ENCODE peak calls at places on chromosomes 5 and 9, in four cellular contexts. One of them, this sample, is unnamed. For H3K4me1, the result is how much of the 10 kb centered on the place peaks cover.

GRCh38 chr5:41763096-41763495 is 107.1 kb downstream of the OXCT1 start:
- DNase-seq in HCT116: no peak
- DNase-seq in breast epithelium: no peak
- DNase-seq in SK-N-SH: no peak
- DNase-seq in this sample: no peak

GRCh38 chr5:74934949-74935751 is 69.0 kb upstream of the FAM169A start:
- DNase-seq in SK-N-SH: no peak
- DNase-seq in breast epithelium: no peak
- DNase-seq in HCT116: peak
- DNase-seq in this sample: no peak

GRCh38 chr9:115524467-115525059 is 406.6 kb upstream of the TNC start:
- DNase-seq in SK-N-SH: peak
- DNase-seq in breast epithelium: no peak
- DNase-seq in HCT116: peak
- DNase-seq in this sample: no peak

GRCh38 chr5:139181835-139182452 is 16.2 kb downstream of the SIL1 start:
- DNase-seq in SK-N-SH: no peak
- DNase-seq in HCT116: peak
- DNase-seq in breast epithelium: peak
- DNase-seq in this sample: peak

GRCh38 chr5:1963941-1964451 is 81.3 kb upstream of the IRX4 start:
- DNase-seq in SK-N-SH: no peak
- DNase-seq in HCT116: no peak
- DNase-seq in breast epithelium: no peak
- DNase-seq in this sample: no peak

GRCh38 chr9:69036799-69037198 is 1.2 kb downstream of the FXN start:
- DNase-seq in breast epithelium: no peak
- DNase-seq in HCT116: no peak
- DNase-seq in SK-N-SH: no peak
- DNase-seq in this sample: no peak

GRCh38 chr5:78587775-78588291 is 60.7 kb downstream of the LHFPL2 start:
- DNase-seq in SK-N-SH: peak
- DNase-seq in breast epithelium: no peak
- DNase-seq in HCT116: no peak
- DNase-seq in this sample: no peak

GRCh38 chr9:131257266-131258025 is 18.9 kb downstream of the FAM78A start:
- DNase-seq in breast epithelium: no peak
- DNase-seq in SK-N-SH: no peak
- DNase-seq in HCT116: no peak
- DNase-seq in this sample: no peak

GRCh38 chr5:38731461-38731860 is 114.4 kb upstream of the OSMR start:
- DNase-seq in breast epithelium: no peak
- DNase-seq in SK-N-SH: no peak
- DNase-seq in HCT116: no peak
- DNase-seq in this sample: no peak

GRCh38 chr5:142357469-142358090 is 32.8 kb upstream of the SPRY4 start:
- DNase-seq in breast epithelium: no peak
- DNase-seq in HCT116: no peak
- DNase-seq in SK-N-SH: no peak
- DNase-seq in this sample: peak

GRCh38 chr9:126113756-126114408 is 212.7 kb upstream of the MVB12B start:
- DNase-seq in HCT116: no peak
- DNase-seq in SK-N-SH: no peak
- DNase-seq in breast epithelium: no peak
- DNase-seq in this sample: peak

GRCh38 chr5:2695200-2695891 is 56.1 kb downstream of the IRX2 start:
- DNase-seq in HCT116: no peak
- DNase-seq in SK-N-SH: no peak
- DNase-seq in breast epithelium: peak
- DNase-seq in this sample: peak

GRCh38 chr5:9507974-9508373 is 37.9 kb downstream of the SEMA5A start:
- DNase-seq in SK-N-SH: no peak
- DNase-seq in HCT116: no peak
- DNase-seq in breast epithelium: no peak
- DNase-seq in this sample: no peak

GRCh38 chr5:2651116-2651515 is 100.4 kb downstream of the IRX2 start:
- DNase-seq in HCT116: no peak
- DNase-seq in SK-N-SH: no peak
- DNase-seq in breast epithelium: no peak
- DNase-seq in this sample: no peak

GRCh38 chr9:17926246-17926645 is 347.4 kb downstream of the SH3GL2 start:
- DNase-seq in breast epithelium: no peak
- DNase-seq in SK-N-SH: no peak
- DNase-seq in HCT116: no peak
- DNase-seq in this sample: no peak

GRCh38 chr5:96934291-96934694 is 1.6 kb upstream of the LNPEP start:
- DNase-seq in breast epithelium: no peak
- DNase-seq in SK-N-SH: no peak
- DNase-seq in HCT116: no peak
- DNase-seq in this sample: no peak

GRCh38 chr9:90044263-90044662 is 439.5 kb downstream of the GADD45G start:
- DNase-seq in HCT116: no peak
- DNase-seq in SK-N-SH: no peak
- DNase-seq in breast epithelium: no peak
- DNase-seq in this sample: no peak

GRCh38 chr9:123562844-123563346 is 206.9 kb downstream of the CRB2 start:
- DNase-seq in HCT116: no peak
- DNase-seq in SK-N-SH: no peak
- DNase-seq in breast epithelium: no peak
- DNase-seq in this sample: peak

GRCh38 chr9:3534614-3535404 is 9.0 kb upstream of the RFX3 start:
- DNase-seq in SK-N-SH: no peak
- DNase-seq in HCT116: no peak
- DNase-seq in breast epithelium: no peak
- DNase-seq in this sample: no peak

DNA sequence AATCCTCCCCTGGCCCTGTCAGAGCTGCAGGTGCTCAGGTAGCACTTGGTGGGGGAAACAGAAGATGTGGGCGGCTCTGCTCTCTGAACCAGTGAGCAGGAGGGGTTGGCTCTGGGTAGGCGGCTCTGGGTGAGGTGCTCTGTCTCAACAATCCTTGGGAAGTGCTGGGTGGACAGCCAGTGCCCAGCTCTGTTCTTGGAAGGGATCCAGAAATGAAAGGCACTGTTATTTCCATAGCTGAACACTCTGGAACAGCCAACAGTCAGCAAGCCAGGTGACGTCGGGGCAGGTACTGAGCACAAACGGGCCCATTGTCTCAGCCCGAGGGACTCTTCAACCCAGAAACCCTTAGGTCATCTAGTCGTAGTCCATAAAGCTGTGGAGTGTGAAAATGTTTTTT is 36.3 kb downstream of the OLFM1 start:
- DNase-seq in HCT116: no peak
- DNase-seq in SK-N-SH: peak
- DNase-seq in breast epithelium: no peak
- DNase-seq in this sample: no peak
- H3K4me1 ChIP-seq in HCT116: under half
- H3K4me1 ChIP-seq in SK-N-SH: under half
- H3K4me1 ChIP-seq in breast epithelium: under half
- H3K4me1 ChIP-seq in this sample: under half

DNA sequence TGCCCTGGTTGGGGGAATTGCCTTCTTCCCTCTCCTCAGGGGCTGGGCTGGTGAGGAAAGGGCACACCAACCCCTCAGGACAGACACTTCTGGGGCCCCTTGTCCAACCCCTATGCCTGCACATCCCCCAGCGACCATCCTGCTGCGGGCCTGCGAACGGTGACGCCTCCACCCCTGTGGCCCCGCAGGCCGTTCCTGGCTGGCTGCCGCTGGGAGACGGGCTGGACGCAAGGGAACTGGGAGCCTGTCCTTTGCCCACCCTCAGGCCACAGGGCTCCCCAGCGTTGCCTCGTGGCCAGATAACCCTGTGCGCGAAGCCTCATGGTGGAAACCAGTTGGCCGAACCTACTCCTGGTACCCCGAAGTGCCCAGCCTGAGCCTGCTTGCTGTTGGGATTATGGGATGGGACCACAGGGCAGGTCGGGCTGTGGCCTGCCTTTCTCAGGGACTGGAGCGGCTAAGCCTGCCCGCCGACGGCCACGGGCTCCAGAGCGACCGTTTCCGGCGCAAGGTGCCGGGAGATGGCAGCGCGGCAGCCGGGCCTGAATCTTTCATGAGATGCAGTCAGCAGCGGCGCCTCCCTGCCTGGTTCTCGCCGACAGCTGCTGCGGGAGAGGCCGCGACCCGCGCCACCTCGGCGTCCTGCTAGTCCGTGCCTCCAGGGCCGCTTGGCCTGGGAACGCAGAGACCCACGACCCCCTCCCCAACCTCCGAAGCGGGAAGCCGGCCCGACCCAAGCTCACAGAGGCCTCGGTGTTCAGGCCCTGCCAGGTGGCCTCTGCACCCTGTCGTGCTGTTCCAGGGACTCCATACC is 6.5 kb upstream of the PITX1 start:
- DNase-seq in SK-N-SH: peak
- DNase-seq in HCT116: no peak
- DNase-seq in breast epithelium: no peak
- DNase-seq in this sample: no peak
- TF ChIP-seq POLR2AphosphoS5 in SK-N-SH: no peak
- TF ChIP-seq POLR2AphosphoS5 in HCT116: no peak
- TF ChIP-seq POLR2AphosphoS5 in breast epithelium: no peak
- TF ChIP-seq POLR2AphosphoS5 in this sample: no peak

DNA sequence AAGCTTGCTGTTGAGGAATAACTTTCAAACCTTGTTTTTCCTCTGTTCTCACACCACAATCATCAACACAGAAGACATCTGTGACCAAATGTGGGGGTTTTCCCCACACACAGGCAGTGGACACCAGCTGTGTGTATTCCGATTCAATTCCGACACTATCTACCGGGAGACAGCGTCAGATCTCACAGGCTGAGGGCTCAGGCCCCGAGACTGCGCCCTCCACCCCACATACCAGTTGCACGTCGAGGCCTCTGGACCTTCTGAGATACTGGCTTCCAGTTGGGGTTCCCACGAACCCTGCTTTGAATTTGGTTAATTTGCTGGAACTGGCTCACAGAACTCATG is 41.3 kb downstream of the STK10 start:
- DNase-seq in HCT116: no peak
- DNase-seq in SK-N-SH: no peak
- DNase-seq in breast epithelium: no peak
- DNase-seq in this sample: no peak
- H3K4me1 ChIP-seq in HCT116: under half
- H3K4me1 ChIP-seq in SK-N-SH: under half
- H3K4me1 ChIP-seq in breast epithelium: under half
- H3K4me1 ChIP-seq in this sample: under half

DNA sequence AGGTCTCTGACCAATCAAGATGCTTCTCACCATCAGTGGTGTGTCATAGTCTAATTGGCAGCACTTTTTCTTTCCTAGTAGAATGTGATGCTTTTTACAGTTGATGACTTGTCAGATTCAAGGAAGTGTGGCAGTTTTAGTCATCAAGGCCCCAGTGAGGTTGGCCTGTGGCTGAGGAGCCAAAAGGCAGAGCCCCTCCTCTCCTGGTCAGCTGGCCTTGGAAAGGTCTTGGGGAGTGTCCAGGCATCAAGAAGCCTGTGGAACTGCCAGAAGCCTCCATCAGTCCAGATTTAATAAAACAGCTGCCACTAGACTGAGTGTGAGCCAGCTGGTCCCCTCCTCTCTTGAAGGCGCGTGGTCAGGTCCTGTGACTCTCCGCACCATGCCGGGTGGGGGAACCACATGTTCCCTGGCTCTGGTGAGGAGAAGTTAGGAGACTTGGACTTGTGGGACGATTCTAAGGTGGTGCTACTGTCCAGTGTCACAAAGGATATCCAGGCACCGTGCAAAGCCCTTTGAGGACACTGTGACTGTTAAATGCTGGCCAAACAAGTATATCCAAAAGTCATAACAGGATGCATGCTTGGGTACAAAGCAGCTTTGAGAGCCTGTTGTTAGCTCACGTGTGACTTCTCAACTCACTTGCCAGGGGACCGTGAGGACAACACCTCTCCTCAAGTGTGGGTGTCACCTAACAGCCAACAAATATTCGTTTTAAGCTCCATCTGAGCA is 6.1 kb upstream of the ANGPTL2 start:
- DNase-seq in SK-N-SH: no peak
- DNase-seq in breast epithelium: no peak
- DNase-seq in HCT116: no peak
- DNase-seq in this sample: peak
- TF ChIP-seq POLR2AphosphoS5 in SK-N-SH: no peak
- TF ChIP-seq POLR2AphosphoS5 in breast epithelium: no peak
- TF ChIP-seq POLR2AphosphoS5 in HCT116: no peak
- TF ChIP-seq POLR2AphosphoS5 in this sample: no peak

GRCh38 chr9:120936011-120936763 is 9.6 kb upstream of the TRAF1 start:
- DNase-seq in SK-N-SH: peak
- DNase-seq in HCT116: peak
- DNase-seq in breast epithelium: peak
- DNase-seq in this sample: peak

GRCh38 chr9:120937127-120937526 is 10.5 kb upstream of the TRAF1 start:
- DNase-seq in HCT116: no peak
- DNase-seq in SK-N-SH: no peak
- DNase-seq in breast epithelium: no peak
- DNase-seq in this sample: peak

GRCh38 chr9:120937596-120937995 is 11.0 kb upstream of the TRAF1 start:
- DNase-seq in HCT116: no peak
- DNase-seq in SK-N-SH: no peak
- DNase-seq in breast epithelium: no peak
- DNase-seq in this sample: no peak

GRCh38 chr9:120935383-120935857 is 8.8 kb upstream of the TRAF1 start:
- DNase-seq in HCT116: no peak
- DNase-seq in SK-N-SH: peak
- DNase-seq in breast epithelium: peak
- DNase-seq in this sample: peak

DNA sequence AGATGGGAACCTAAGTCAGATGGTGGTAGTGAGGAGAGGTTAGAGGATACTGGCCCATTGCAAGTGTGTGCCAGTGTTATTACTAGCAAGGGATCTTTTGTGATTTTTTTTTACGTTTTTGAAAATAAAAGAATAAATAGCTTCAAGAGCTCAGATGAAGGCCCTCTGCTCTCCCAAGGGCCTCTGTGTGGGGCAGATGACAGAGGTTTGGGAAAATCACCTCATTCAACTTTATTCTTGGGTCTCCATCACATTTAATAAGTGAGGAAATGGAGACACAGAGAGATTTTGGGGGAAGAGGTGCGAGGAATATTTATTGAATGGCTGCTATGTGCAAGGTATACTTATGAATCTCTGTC is 10.1 kb upstream of the TRAF1 start:
- DNase-seq in SK-N-SH: no peak
- DNase-seq in HCT116: no peak
- DNase-seq in breast epithelium: no peak
- DNase-seq in this sample: no peak
- H3K4me1 ChIP-seq in SK-N-SH: half or more
- H3K4me1 ChIP-seq in HCT116: under half
- H3K4me1 ChIP-seq in breast epithelium: under half
- H3K4me1 ChIP-seq in this sample: under half

This sample was measured in sigmoid colon.